ENCODE peak calls at places on chromosomes 11 and 22, in nine cellular contexts. One of them, this sample, is unnamed.

GRCh38 chr22:46225631-46226030 is 24.5 kb downstream of the CDPF1 start:
- DNase-seq in cardiac muscle cell: no peak
- DNase-seq in IMR-90: no peak
- DNase-seq in endodermal cell: no peak
- DNase-seq in left ventricle myocardium inferior: no peak
- DNase-seq in kidney: no peak
- DNase-seq in osteoblast: no peak
- DNase-seq in neural progenitor cell: no peak
- DNase-seq in K562: no peak
- DNase-seq in this sample: no peak

GRCh38 chr22:36184433-36185035 is 17.1 kb downstream of the APOL4 start:
- DNase-seq in cardiac muscle cell: no peak
- DNase-seq in IMR-90: no peak
- DNase-seq in endodermal cell: no peak
- DNase-seq in left ventricle myocardium inferior: no peak
- DNase-seq in kidney: no peak
- DNase-seq in osteoblast: no peak
- DNase-seq in neural progenitor cell: no peak
- DNase-seq in K562: no peak
- DNase-seq in this sample: peak

GRCh38 chr22:36211237-36211881 is 9.8 kb upstream of the APOL4 start:
- DNase-seq in cardiac muscle cell: no peak
- DNase-seq in IMR-90: peak
- DNase-seq in endodermal cell: peak
- DNase-seq in left ventricle myocardium inferior: no peak
- DNase-seq in kidney: no peak
- DNase-seq in osteoblast: no peak
- DNase-seq in neural progenitor cell: no peak
- DNase-seq in K562: peak
- DNase-seq in this sample: no peak

GRCh38 chr11:3952715-3953114 is 97.3 kb downstream of the STIM1 start:
- DNase-seq in cardiac muscle cell: peak
- DNase-seq in IMR-90: no peak
- DNase-seq in endodermal cell: no peak
- DNase-seq in left ventricle myocardium inferior: no peak
- DNase-seq in kidney: no peak
- DNase-seq in osteoblast: no peak
- DNase-seq in neural progenitor cell: no peak
- DNase-seq in K562: no peak
- DNase-seq in this sample: no peak

GRCh38 chr11:2301631-2302272 is at the start of the genes C11orf21 and TSPAN32:
- DNase-seq in cardiac muscle cell: peak
- DNase-seq in IMR-90: peak
- DNase-seq in endodermal cell: no peak
- DNase-seq in left ventricle myocardium inferior: peak
- DNase-seq in kidney: peak
- DNase-seq in osteoblast: peak
- DNase-seq in neural progenitor cell: no peak
- DNase-seq in K562: peak
- DNase-seq in this sample: peak

GRCh38 chr11:44793350-44794090 is 66.8 kb downstream of the TSPAN18 start:
- DNase-seq in cardiac muscle cell: peak
- DNase-seq in IMR-90: peak
- DNase-seq in endodermal cell: no peak
- DNase-seq in left ventricle myocardium inferior: no peak
- DNase-seq in kidney: no peak
- DNase-seq in osteoblast: peak
- DNase-seq in neural progenitor cell: peak
- DNase-seq in K562: peak
- DNase-seq in this sample: no peak

GRCh38 chr22:30132290-30132996 is 52.2 kb downstream of the HORMAD2 start:
- DNase-seq in cardiac muscle cell: no peak
- DNase-seq in IMR-90: no peak
- DNase-seq in endodermal cell: no peak
- DNase-seq in left ventricle myocardium inferior: no peak
- DNase-seq in kidney: no peak
- DNase-seq in osteoblast: no peak
- DNase-seq in neural progenitor cell: no peak
- DNase-seq in K562: no peak
- DNase-seq in this sample: no peak

GRCh38 chr22:44143596-44143995 is 37.1 kb upstream of the PARVG start:
- DNase-seq in cardiac muscle cell: no peak
- DNase-seq in IMR-90: no peak
- DNase-seq in endodermal cell: peak
- DNase-seq in left ventricle myocardium inferior: no peak
- DNase-seq in kidney: no peak
- DNase-seq in osteoblast: no peak
- DNase-seq in neural progenitor cell: no peak
- DNase-seq in K562: no peak
- DNase-seq in this sample: no peak

GRCh38 chr11:1307163-1307870 is 2.1 kb downstream of the TOLLIP start:
- DNase-seq in cardiac muscle cell: no peak
- DNase-seq in IMR-90: no peak
- DNase-seq in endodermal cell: peak
- DNase-seq in left ventricle myocardium inferior: no peak
- DNase-seq in kidney: no peak
- DNase-seq in osteoblast: peak
- DNase-seq in neural progenitor cell: no peak
- DNase-seq in K562: no peak
- DNase-seq in this sample: no peak

GRCh38 chr11:116336540-116336939 is 436.2 kb downstream of the BUD13 start:
- DNase-seq in cardiac muscle cell: no peak
- DNase-seq in IMR-90: no peak
- DNase-seq in endodermal cell: peak
- DNase-seq in left ventricle myocardium inferior: no peak
- DNase-seq in kidney: no peak
- DNase-seq in osteoblast: no peak
- DNase-seq in neural progenitor cell: no peak
- DNase-seq in K562: no peak
- DNase-seq in this sample: no peak

GRCh38 chr22:49097966-49098365 is 729.7 kb downstream of the BRD1 start:
- DNase-seq in cardiac muscle cell: no peak
- DNase-seq in IMR-90: no peak
- DNase-seq in endodermal cell: no peak
- DNase-seq in left ventricle myocardium inferior: no peak
- DNase-seq in kidney: peak
- DNase-seq in osteoblast: peak
- DNase-seq in neural progenitor cell: no peak
- DNase-seq in K562: no peak
- DNase-seq in this sample: no peak

GRCh38 chr11:134537296-134537695 is 125.3 kb upstream of the B3GAT1 start:
- DNase-seq in cardiac muscle cell: no peak
- DNase-seq in IMR-90: no peak
- DNase-seq in endodermal cell: peak
- DNase-seq in left ventricle myocardium inferior: no peak
- DNase-seq in kidney: peak
- DNase-seq in osteoblast: peak
- DNase-seq in neural progenitor cell: no peak
- DNase-seq in K562: no peak
- DNase-seq in this sample: peak

DNA sequence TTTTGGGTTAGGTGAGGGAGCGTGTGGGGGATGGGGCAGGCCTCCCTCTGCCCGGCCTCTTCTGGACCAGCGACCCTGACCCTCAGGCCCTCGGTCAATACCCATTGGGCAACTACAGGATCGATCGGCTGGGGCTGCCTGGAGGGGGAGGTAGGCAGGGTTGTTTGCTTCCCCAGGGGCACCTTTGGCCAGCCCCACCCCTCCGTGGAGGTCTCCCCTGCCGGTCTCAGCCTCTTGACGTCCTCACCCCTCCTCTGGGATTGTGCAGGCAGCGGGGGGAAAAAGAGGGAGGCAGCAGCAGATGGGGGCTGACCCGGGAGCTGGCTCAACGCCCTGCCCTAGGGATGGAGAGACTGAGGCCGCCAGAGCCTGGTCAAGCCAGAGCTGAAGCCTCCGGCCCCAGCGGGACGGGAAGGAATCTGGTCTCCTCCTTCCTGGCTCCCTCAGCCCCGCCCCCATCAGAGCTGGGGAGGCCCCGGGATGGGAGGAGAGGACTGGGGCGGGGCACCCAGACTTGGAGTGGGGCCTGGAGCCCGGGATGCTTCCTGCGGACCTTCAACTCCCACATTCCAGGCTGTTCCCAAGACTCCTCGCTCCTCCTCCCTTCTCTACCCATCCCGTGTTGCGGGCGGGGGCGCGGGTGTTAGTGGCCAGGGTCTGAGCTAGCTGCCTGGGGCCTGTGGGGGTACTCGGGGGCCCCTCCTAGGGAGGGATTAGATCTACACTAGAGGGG is 14.4 kb upstream of the CDC42EP1 start:
- DNase-seq in cardiac muscle cell: peak
- DNase-seq in IMR-90: peak
- DNase-seq in endodermal cell: peak
- DNase-seq in left ventricle myocardium inferior: peak
- DNase-seq in kidney: peak
- DNase-seq in osteoblast: peak
- DNase-seq in neural progenitor cell: peak
- DNase-seq in K562: no peak
- DNase-seq in this sample: peak
- H3K4me3 ChIP-seq in cardiac muscle cell: no peak
- H3K4me3 ChIP-seq in IMR-90: peak
- H3K4me3 ChIP-seq in endodermal cell: no peak
- H3K4me3 ChIP-seq in left ventricle myocardium inferior: peak
- H3K4me3 ChIP-seq in kidney: no peak
- H3K4me3 ChIP-seq in osteoblast: peak
- H3K4me3 ChIP-seq in neural progenitor cell: peak
- H3K4me3 ChIP-seq in K562: no peak
- H3K4me3 ChIP-seq in this sample: peak

GRCh38 chr11:109851780-109852390 is 241.3 kb upstream of the ZC3H12C start:
- DNase-seq in cardiac muscle cell: no peak
- DNase-seq in IMR-90: peak
- DNase-seq in endodermal cell: no peak
- DNase-seq in left ventricle myocardium inferior: no peak
- DNase-seq in kidney: peak
- DNase-seq in osteoblast: no peak
- DNase-seq in neural progenitor cell: no peak
- DNase-seq in K562: no peak
- DNase-seq in this sample: no peak

GRCh38 chr11:109856958-109857357 is 236.2 kb upstream of the ZC3H12C start:
- DNase-seq in cardiac muscle cell: no peak
- DNase-seq in IMR-90: peak
- DNase-seq in endodermal cell: no peak
- DNase-seq in left ventricle myocardium inferior: no peak
- DNase-seq in kidney: no peak
- DNase-seq in osteoblast: no peak
- DNase-seq in neural progenitor cell: no peak
- DNase-seq in K562: peak
- DNase-seq in this sample: no peak

GRCh38 chr11:109854696-109855095 is 238.5 kb upstream of the ZC3H12C start:
- DNase-seq in cardiac muscle cell: no peak
- DNase-seq in IMR-90: no peak
- DNase-seq in endodermal cell: no peak
- DNase-seq in left ventricle myocardium inferior: no peak
- DNase-seq in kidney: no peak
- DNase-seq in osteoblast: no peak
- DNase-seq in neural progenitor cell: no peak
- DNase-seq in K562: no peak
- DNase-seq in this sample: no peak

GRCh38 chr11:109849946-109850345 is 243.2 kb upstream of the ZC3H12C start:
- DNase-seq in cardiac muscle cell: no peak
- DNase-seq in IMR-90: no peak
- DNase-seq in endodermal cell: no peak
- DNase-seq in left ventricle myocardium inferior: no peak
- DNase-seq in kidney: no peak
- DNase-seq in osteoblast: no peak
- DNase-seq in neural progenitor cell: peak
- DNase-seq in K562: no peak
- DNase-seq in this sample: no peak

DNA sequence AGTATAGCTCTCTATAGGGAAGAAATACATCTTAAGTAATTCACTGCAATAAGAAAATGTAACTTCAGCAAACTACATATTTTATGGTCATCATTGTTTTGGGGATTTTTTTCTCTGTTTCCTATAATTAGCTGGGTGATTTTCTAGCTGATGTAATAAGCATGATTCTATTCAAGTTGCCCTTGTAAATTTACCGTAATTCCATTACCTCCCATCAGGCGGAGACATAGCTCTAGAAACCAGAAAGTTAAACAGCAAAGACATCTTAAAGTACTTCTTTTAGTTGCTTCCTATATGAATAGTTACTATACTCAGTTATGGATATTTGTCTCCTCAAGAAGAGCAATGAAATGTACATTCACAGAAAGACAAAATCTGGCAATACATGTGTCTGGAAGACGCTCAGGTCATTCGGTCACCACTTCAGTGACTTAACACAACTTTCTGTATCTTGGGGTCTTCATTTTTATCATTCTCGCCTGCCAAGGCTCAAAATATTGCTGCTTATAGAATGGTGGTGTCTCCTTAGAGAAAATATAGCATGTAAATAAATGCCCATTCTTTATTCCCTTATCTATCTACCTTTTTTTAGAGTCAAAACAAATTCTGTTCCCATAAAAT is 239.9 kb upstream of the ZC3H12C start:
- DNase-seq in cardiac muscle cell: peak
- DNase-seq in IMR-90: peak
- DNase-seq in endodermal cell: no peak
- DNase-seq in left ventricle myocardium inferior: no peak
- DNase-seq in kidney: no peak
- DNase-seq in osteoblast: no peak
- DNase-seq in neural progenitor cell: peak
- DNase-seq in K562: peak
- DNase-seq in this sample: no peak
- TF ChIP-seq CTCF in cardiac muscle cell: peak
- TF ChIP-seq CTCF in IMR-90: peak
- TF ChIP-seq CTCF in endodermal cell: peak
- TF ChIP-seq CTCF in left ventricle myocardium inferior: peak
- TF ChIP-seq CTCF in kidney: peak
- TF ChIP-seq CTCF in osteoblast: peak
- TF ChIP-seq CTCF in neural progenitor cell: peak
- TF ChIP-seq CTCF in K562: peak
- TF ChIP-seq CTCF in this sample: no peak

DNA sequence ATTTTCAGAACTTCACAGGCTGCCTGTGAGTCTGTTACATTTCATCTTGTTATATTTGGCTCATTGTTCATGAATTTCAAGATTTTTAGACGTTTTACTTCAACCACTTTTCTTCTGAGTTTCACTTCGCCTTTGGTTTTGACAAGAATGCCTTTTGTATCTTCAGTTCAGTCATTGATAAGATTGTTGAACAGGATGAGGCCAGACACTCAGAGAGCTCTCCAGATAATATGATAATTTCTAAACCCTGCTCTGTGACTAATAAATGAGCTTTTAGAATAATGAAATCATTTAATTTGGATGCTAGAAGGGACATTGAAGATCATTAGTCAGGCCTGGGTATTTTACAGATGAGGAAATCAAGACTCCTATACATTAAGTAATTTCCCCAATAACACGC is 37.3 kb upstream of the GRAMD1B start:
- DNase-seq in cardiac muscle cell: no peak
- DNase-seq in IMR-90: no peak
- DNase-seq in endodermal cell: no peak
- DNase-seq in left ventricle myocardium inferior: no peak
- DNase-seq in kidney: no peak
- DNase-seq in osteoblast: no peak
- DNase-seq in neural progenitor cell: no peak
- DNase-seq in K562: no peak
- DNase-seq in this sample: no peak
- H3K27ac ChIP-seq in cardiac muscle cell: no peak
- H3K27ac ChIP-seq in IMR-90: no peak
- H3K27ac ChIP-seq in endodermal cell: no peak
- H3K27ac ChIP-seq in left ventricle myocardium inferior: no peak
- H3K27ac ChIP-seq in kidney: no peak
- H3K27ac ChIP-seq in osteoblast: no peak
- H3K27ac ChIP-seq in neural progenitor cell: no peak
- H3K27ac ChIP-seq in K562: no peak
- H3K27ac ChIP-seq in this sample: no peak

GRCh38 chr22:50361222-50361621 is 18.1 kb downstream of the PPP6R2 start:
- DNase-seq in cardiac muscle cell: no peak
- DNase-seq in IMR-90: no peak
- DNase-seq in endodermal cell: no peak
- DNase-seq in left ventricle myocardium inferior: no peak
- DNase-seq in kidney: no peak
- DNase-seq in osteoblast: no peak
- DNase-seq in neural progenitor cell: no peak
- DNase-seq in K562: no peak
- DNase-seq in this sample: no peak
- H3K4me3 ChIP-seq in cardiac muscle cell: no peak
- H3K4me3 ChIP-seq in IMR-90: no peak
- H3K4me3 ChIP-seq in endodermal cell: no peak
- H3K4me3 ChIP-seq in left ventricle myocardium inferior: no peak
- H3K4me3 ChIP-seq in kidney: no peak
- H3K4me3 ChIP-seq in osteoblast: no peak
- H3K4me3 ChIP-seq in neural progenitor cell: no peak
- H3K4me3 ChIP-seq in K562: no peak
- H3K4me3 ChIP-seq in this sample: no peak